ENCODE peak calls at places on chromosome 12, in five cellular contexts. H, G, I, T and N are unnamed samples.

GRCh38 chr12:48938805-48939204 is 13.5 kb upstream of the FKBP11 start:
- DNase-seq in I (no peak), G (no peak), H (no peak), T (no peak), N (no peak)

GRCh38 chr12:109604902-109605536 is 31.4 kb downstream of the MVK start:
- DNase-seq in G (no peak), I (no peak), H (no peak), T (no peak), N (no peak)

GRCh38 chr12:132557969-132558856 is 52.2 kb downstream of the LRCOL1 start:
- DNase-seq in G (peak), I (no peak), H (no peak), T (no peak), N (no peak)

GRCh38 chr12:82507656-82508055 is 149.3 kb downstream of the METTL25 start:
- DNase-seq in G (no peak), T (no peak), I (no peak), H (no peak), N (no peak)

GRCh38 chr12:29158364-29158763 is 9.3 kb downstream of the FAR2 start:
- DNase-seq in I (peak), G (no peak), H (no peak), T (no peak), N (no peak)

GRCh38 chr12:12482150-12482761 is 80.4 kb downstream of the DUSP16 start:
- DNase-seq in H (peak), G (no peak), I (no peak), T (no peak), N (no peak)

GRCh38 chr12:117060236-117060926 is 38.8 kb downstream of the TESC start:
- DNase-seq in I (no peak), T (no peak), G (no peak), H (no peak), N (no peak)

GRCh38 chr12:123992118-123992825 is 19.3 kb downstream of the ZNF664 start:
- DNase-seq in I (no peak), G (no peak), H (no peak), T (no peak), N (no peak)

GRCh38 chr12:38949363-38949762 is 44.0 kb upstream of the CPNE8 start:
- DNase-seq in G (no peak), H (no peak), T (no peak), I (no peak), N (no peak)

GRCh38 chr12:118120579-118121363 is 15.2 kb upstream of the PEBP1 start:
- DNase-seq in T (peak), H (peak), G (peak), I (peak), N (peak)